ENCODE peak calls at places on chromosome 10, in seven cellular contexts. One of them, this sample, is unnamed.
A peak's percentile ranks its signal among the peaks of the same experiment; 100 is the strongest.

GRCh38 chr10:105681051-105681450 is 1040.0 kb downstream of the SORCS3 start:
- DNase-seq in epithelial cell of esophagus: peak; percentile 61
- DNase-seq in AG09319: no peak
- DNase-seq in IMR-90: no peak
- DNase-seq in cardiac fibroblast: no peak
- DNase-seq in sigmoid colon: no peak
- DNase-seq in AG04449: no peak
- DNase-seq in this sample: no peak

GRCh38 chr10:7364474-7364873 is 46.4 kb downstream of the SFMBT2 start:
- DNase-seq in epithelial cell of esophagus: no peak
- DNase-seq in AG09319: no peak
- DNase-seq in IMR-90: no peak
- DNase-seq in cardiac fibroblast: no peak
- DNase-seq in sigmoid colon: no peak
- DNase-seq in AG04449: no peak
- DNase-seq in this sample: no peak

GRCh38 chr10:62627985-62628384 is 176.5 kb upstream of the ADO start:
- DNase-seq in epithelial cell of esophagus: no peak
- DNase-seq in AG09319: no peak
- DNase-seq in IMR-90: peak; percentile 45
- DNase-seq in cardiac fibroblast: no peak
- DNase-seq in sigmoid colon: no peak
- DNase-seq in AG04449: no peak
- DNase-seq in this sample: no peak

GRCh38 chr10:978826-979421 is 9.3 kb upstream of the GTPBP4 start:
- DNase-seq in epithelial cell of esophagus: no peak
- DNase-seq in AG09319: no peak
- DNase-seq in IMR-90: no peak
- DNase-seq in cardiac fibroblast: no peak
- DNase-seq in sigmoid colon: no peak
- DNase-seq in AG04449: no peak
- DNase-seq in this sample: no peak

GRCh38 chr10:18545626-18546025 is 105.8 kb downstream of the NSUN6 start:
- DNase-seq in epithelial cell of esophagus: no peak
- DNase-seq in AG09319: no peak
- DNase-seq in IMR-90: peak; percentile 51
- DNase-seq in cardiac fibroblast: no peak
- DNase-seq in sigmoid colon: no peak
- DNase-seq in AG04449: no peak
- DNase-seq in this sample: no peak

GRCh38 chr10:125553091-125553490 is 129.9 kb downstream of the TEX36 start:
- DNase-seq in epithelial cell of esophagus: no peak
- DNase-seq in AG09319: no peak
- DNase-seq in IMR-90: no peak
- DNase-seq in cardiac fibroblast: no peak
- DNase-seq in sigmoid colon: no peak
- DNase-seq in AG04449: no peak
- DNase-seq in this sample: no peak

GRCh38 chr10:78316451-78316931 is 282.8 kb downstream of the RPS24 start:
- DNase-seq in epithelial cell of esophagus: no peak
- DNase-seq in AG09319: no peak
- DNase-seq in IMR-90: peak; percentile 47
- DNase-seq in cardiac fibroblast: no peak
- DNase-seq in sigmoid colon: peak; percentile 87
- DNase-seq in AG04449: no peak
- DNase-seq in this sample: no peak

GRCh38 chr10:60254776-60255175 is 134.9 kb downstream of the ANK3 start:
- DNase-seq in epithelial cell of esophagus: no peak
- DNase-seq in AG09319: no peak
- DNase-seq in IMR-90: no peak
- DNase-seq in cardiac fibroblast: no peak
- DNase-seq in sigmoid colon: no peak
- DNase-seq in AG04449: no peak
- DNase-seq in this sample: no peak

GRCh38 chr10:92110039-92110794 is 180.7 kb downstream of the CPEB3 start:
- DNase-seq in epithelial cell of esophagus: no peak
- DNase-seq in AG09319: no peak
- DNase-seq in IMR-90: peak; percentile 73
- DNase-seq in cardiac fibroblast: peak; percentile 48
- DNase-seq in sigmoid colon: no peak
- DNase-seq in AG04449: no peak
- DNase-seq in this sample: no peak

GRCh38 chr10:8534089-8534488 is 479.6 kb downstream of the GATA3 start:
- DNase-seq in epithelial cell of esophagus: no peak
- DNase-seq in AG09319: no peak
- DNase-seq in IMR-90: no peak
- DNase-seq in cardiac fibroblast: no peak
- DNase-seq in sigmoid colon: no peak
- DNase-seq in AG04449: no peak
- DNase-seq in this sample: no peak

DNA sequence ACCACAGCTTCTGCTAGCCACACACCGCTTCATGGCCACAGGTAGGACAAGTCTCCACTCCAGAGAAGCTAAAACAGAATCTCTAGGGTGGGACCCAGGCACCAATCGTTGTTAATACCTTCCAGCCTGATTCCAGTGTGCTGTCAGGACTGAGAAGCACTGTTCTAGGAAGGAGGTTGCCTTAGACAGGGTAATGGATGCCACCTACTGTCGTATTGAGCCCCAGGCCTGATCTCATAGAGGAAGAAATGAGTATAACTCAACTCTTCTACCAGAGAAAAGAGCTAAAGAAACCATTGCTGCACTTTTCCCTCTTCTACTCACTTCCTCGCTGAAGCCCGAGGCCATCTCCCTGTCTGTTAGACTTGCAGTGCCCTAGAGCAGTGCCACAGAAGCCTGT is 31.8 kb downstream of the CNNM1 start:
- DNase-seq in epithelial cell of esophagus: no peak
- DNase-seq in AG09319: no peak
- DNase-seq in IMR-90: no peak
- DNase-seq in cardiac fibroblast: no peak
- DNase-seq in sigmoid colon: no peak
- DNase-seq in AG04449: no peak
- DNase-seq in this sample: no peak
- TF ChIP-seq CTCF in epithelial cell of esophagus: no peak
- TF ChIP-seq CTCF in AG09319: no peak
- TF ChIP-seq CTCF in IMR-90: no peak
- TF ChIP-seq CTCF in cardiac fibroblast: no peak
- TF ChIP-seq CTCF in sigmoid colon: no peak
- TF ChIP-seq CTCF in AG04449: no peak
- TF ChIP-seq CTCF in this sample: no peak

GRCh38 chr10:93703066-93703465 is 674 bp upstream of the FRA10AC1 start:
- DNase-seq in epithelial cell of esophagus: peak; percentile 7
- DNase-seq in AG09319: no peak
- DNase-seq in IMR-90: peak; percentile 2
- DNase-seq in cardiac fibroblast: peak; percentile 29
- DNase-seq in sigmoid colon: no peak
- DNase-seq in AG04449: no peak
- DNase-seq in this sample: no peak

GRCh38 chr10:93701903-93702277 is 502 bp downstream of the FRA10AC1 start:
- DNase-seq in epithelial cell of esophagus: peak; percentile 57
- DNase-seq in AG09319: peak; percentile 16
- DNase-seq in IMR-90: peak; percentile 55
- DNase-seq in cardiac fibroblast: peak; percentile 57
- DNase-seq in sigmoid colon: no peak
- DNase-seq in AG04449: peak; percentile 7
- DNase-seq in this sample: no peak

GRCh38 chr10:93703841-93704240 is 1.4 kb upstream of the FRA10AC1 start:
- DNase-seq in epithelial cell of esophagus: no peak
- DNase-seq in AG09319: no peak
- DNase-seq in IMR-90: no peak
- DNase-seq in cardiac fibroblast: no peak
- DNase-seq in sigmoid colon: no peak
- DNase-seq in AG04449: no peak
- DNase-seq in this sample: no peak

GRCh38 chr10:93707623-93708022 is 5.2 kb upstream of the FRA10AC1 start:
- DNase-seq in epithelial cell of esophagus: no peak
- DNase-seq in AG09319: no peak
- DNase-seq in IMR-90: no peak
- DNase-seq in cardiac fibroblast: no peak
- DNase-seq in sigmoid colon: no peak
- DNase-seq in AG04449: no peak
- DNase-seq in this sample: no peak

GRCh38 chr10:93702278-93703001 is at the start of gene FRA10AC1:
- DNase-seq in epithelial cell of esophagus: peak; percentile 95
- DNase-seq in AG09319: peak; percentile 87
- DNase-seq in IMR-90: peak; percentile 92
- DNase-seq in cardiac fibroblast: peak; percentile 95
- DNase-seq in sigmoid colon: peak; percentile 98
- DNase-seq in AG04449: peak; percentile 65
- DNase-seq in this sample: peak; percentile 99
- TF ChIP-seq CTCF in epithelial cell of esophagus: peak; percentile 49
- TF ChIP-seq CTCF in AG09319: peak; percentile 47
- TF ChIP-seq CTCF in IMR-90: peak; percentile 45
- TF ChIP-seq CTCF in cardiac fibroblast: peak; percentile 23
- TF ChIP-seq CTCF in sigmoid colon: peak; percentile 79
- TF ChIP-seq CTCF in AG04449: peak; percentile 65
- TF ChIP-seq CTCF in this sample: peak; percentile 82

DNA sequence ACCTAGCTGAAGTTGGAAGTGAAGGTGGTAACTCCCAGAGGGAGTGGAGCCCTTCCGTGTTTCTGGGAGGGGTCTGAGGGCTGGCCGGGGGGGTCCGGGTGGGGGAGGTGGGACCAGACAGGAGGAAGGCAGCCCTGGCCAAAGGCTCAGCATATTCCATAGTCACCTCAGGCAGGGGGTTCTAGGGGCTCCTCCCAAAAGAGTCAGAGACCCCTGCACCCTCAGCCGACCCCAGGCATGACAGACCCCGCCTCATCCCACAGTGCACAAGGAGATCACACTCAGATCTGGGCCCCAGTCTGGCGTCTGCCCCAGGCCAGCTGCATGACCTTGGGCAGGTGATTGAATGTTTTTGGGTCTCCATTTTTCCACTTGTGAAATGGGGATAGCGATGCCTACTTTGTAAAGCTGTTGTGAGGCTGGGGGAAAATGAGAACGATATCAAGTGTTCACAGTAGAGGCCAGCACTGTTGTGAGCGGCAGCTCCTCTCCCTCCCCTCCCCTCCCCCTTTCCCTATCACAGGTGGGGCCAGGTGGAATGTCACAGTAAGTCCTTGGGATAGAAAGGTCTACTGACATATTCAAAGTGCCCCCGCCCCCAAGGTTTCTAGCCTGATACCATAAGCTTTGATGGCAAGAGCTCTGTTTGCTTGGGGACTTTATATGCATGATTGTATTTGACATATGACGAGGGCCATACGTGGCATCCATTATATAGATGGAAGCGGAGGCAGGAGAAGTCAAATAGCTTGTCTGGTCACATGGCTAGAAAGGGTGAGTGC is 33.3 kb downstream of the DNAJB12 start:
- DNase-seq in epithelial cell of esophagus: no peak
- DNase-seq in AG09319: no peak
- DNase-seq in IMR-90: no peak
- DNase-seq in cardiac fibroblast: no peak
- DNase-seq in sigmoid colon: no peak
- DNase-seq in AG04449: no peak
- DNase-seq in this sample: no peak
- TF ChIP-seq CTCF in epithelial cell of esophagus: no peak
- TF ChIP-seq CTCF in AG09319: no peak
- TF ChIP-seq CTCF in IMR-90: no peak
- TF ChIP-seq CTCF in cardiac fibroblast: no peak
- TF ChIP-seq CTCF in sigmoid colon: no peak
- TF ChIP-seq CTCF in AG04449: no peak
- TF ChIP-seq CTCF in this sample: no peak

GRCh38 chr10:101141622-101142532 is 10.8 kb downstream of the TLX1 start:
- DNase-seq in epithelial cell of esophagus: peak; percentile 82
- DNase-seq in AG09319: peak; percentile 45
- DNase-seq in IMR-90: peak; percentile 72
- DNase-seq in cardiac fibroblast: peak; percentile 86
- DNase-seq in sigmoid colon: peak; percentile 85
- DNase-seq in AG04449: peak; percentile 16
- DNase-seq in this sample: no peak
- TF ChIP-seq CTCF in epithelial cell of esophagus: peak; percentile 97
- TF ChIP-seq CTCF in AG09319: peak; percentile 99
- TF ChIP-seq CTCF in IMR-90: peak; percentile 96
- TF ChIP-seq CTCF in cardiac fibroblast: peak; percentile 98
- TF ChIP-seq CTCF in sigmoid colon: peak; percentile 47
- TF ChIP-seq CTCF in AG04449: peak; percentile 95
- TF ChIP-seq CTCF in this sample: peak; percentile 97

GRCh38 chr10:74558897-74559296 is 267.5 kb upstream of the KAT6B start:
- DNase-seq in epithelial cell of esophagus: no peak
- DNase-seq in AG09319: no peak
- DNase-seq in IMR-90: no peak
- DNase-seq in cardiac fibroblast: no peak
- DNase-seq in sigmoid colon: no peak
- DNase-seq in AG04449: no peak
- DNase-seq in this sample: no peak
- TF ChIP-seq CTCF in epithelial cell of esophagus: no peak
- TF ChIP-seq CTCF in AG09319: no peak
- TF ChIP-seq CTCF in IMR-90: no peak
- TF ChIP-seq CTCF in cardiac fibroblast: no peak
- TF ChIP-seq CTCF in sigmoid colon: no peak
- TF ChIP-seq CTCF in AG04449: no peak
- TF ChIP-seq CTCF in this sample: no peak

GRCh38 chr10:97319671-97320479 is 804 bp downstream of the FRAT1 start:
- DNase-seq in epithelial cell of esophagus: peak; percentile 32
- DNase-seq in AG09319: no peak
- DNase-seq in IMR-90: no peak
- DNase-seq in cardiac fibroblast: no peak
- DNase-seq in sigmoid colon: peak; percentile 72
- DNase-seq in AG04449: no peak
- DNase-seq in this sample: no peak
- TF ChIP-seq CTCF in epithelial cell of esophagus: no peak
- TF ChIP-seq CTCF in AG09319: no peak
- TF ChIP-seq CTCF in IMR-90: no peak
- TF ChIP-seq CTCF in cardiac fibroblast: no peak
- TF ChIP-seq CTCF in sigmoid colon: no peak
- TF ChIP-seq CTCF in AG04449: peak; percentile 11
- TF ChIP-seq CTCF in this sample: no peak

GRCh38 chr10:132453470-132453861 is 56.5 kb downstream of the PWWP2B start:
- DNase-seq in epithelial cell of esophagus: no peak
- DNase-seq in AG09319: no peak
- DNase-seq in IMR-90: no peak
- DNase-seq in cardiac fibroblast: no peak
- DNase-seq in sigmoid colon: no peak
- DNase-seq in AG04449: no peak
- DNase-seq in this sample: no peak
- TF ChIP-seq CTCF in epithelial cell of esophagus: no peak
- TF ChIP-seq CTCF in AG09319: no peak
- TF ChIP-seq CTCF in IMR-90: no peak
- TF ChIP-seq CTCF in cardiac fibroblast: no peak
- TF ChIP-seq CTCF in sigmoid colon: no peak
- TF ChIP-seq CTCF in AG04449: no peak
- TF ChIP-seq CTCF in this sample: peak; percentile 51

GRCh38 chr10:11345224-11346054 is 266.0 kb downstream of the USP6NL start:
- DNase-seq in epithelial cell of esophagus: peak; percentile 87
- DNase-seq in AG09319: no peak
- DNase-seq in IMR-90: no peak
- DNase-seq in cardiac fibroblast: peak; percentile 29
- DNase-seq in sigmoid colon: no peak
- DNase-seq in AG04449: no peak
- DNase-seq in this sample: no peak
- TF ChIP-seq CTCF in epithelial cell of esophagus: peak; percentile 54
- TF ChIP-seq CTCF in AG09319: no peak
- TF ChIP-seq CTCF in IMR-90: no peak
- TF ChIP-seq CTCF in cardiac fibroblast: no peak
- TF ChIP-seq CTCF in sigmoid colon: no peak
- TF ChIP-seq CTCF in AG04449: no peak
- TF ChIP-seq CTCF in this sample: peak; percentile 20

GRCh38 chr10:108249940-108250339 is 1085.4 kb upstream of the SORCS1 start:
- DNase-seq in epithelial cell of esophagus: no peak
- DNase-seq in AG09319: no peak
- DNase-seq in IMR-90: no peak
- DNase-seq in cardiac fibroblast: no peak
- DNase-seq in sigmoid colon: no peak
- DNase-seq in AG04449: no peak
- DNase-seq in this sample: no peak
- TF ChIP-seq CTCF in epithelial cell of esophagus: no peak
- TF ChIP-seq CTCF in AG09319: no peak
- TF ChIP-seq CTCF in IMR-90: no peak
- TF ChIP-seq CTCF in cardiac fibroblast: no peak
- TF ChIP-seq CTCF in sigmoid colon: no peak
- TF ChIP-seq CTCF in AG04449: no peak
- TF ChIP-seq CTCF in this sample: no peak

This sample was measured in chondrocyte.